ENCODE peak calls at places on chromosome 17, in five cellular contexts. One of them, this sample, is unnamed. For H3K4me1 and H3K9me3, the result is how much of the 10 kb centered on the place peaks cover.

GRCh38 chr17:37701424-37702020 is 43.3 kb downstream of the HNF1B start:
- DNase-seq in CD8-positive, alpha-beta memory T cell: peak
- DNase-seq in ascending aorta: no peak
- DNase-seq in CD4-positive, alpha-beta memory T cell: peak
- DNase-seq in tibial nerve: no peak
- DNase-seq in this sample: no peak

GRCh38 chr17:27578718-27579085 is 52.3 kb upstream of the LGALS9 start:
- DNase-seq in CD8-positive, alpha-beta memory T cell: no peak
- DNase-seq in ascending aorta: no peak
- DNase-seq in CD4-positive, alpha-beta memory T cell: no peak
- DNase-seq in tibial nerve: no peak
- DNase-seq in this sample: no peak

GRCh38 chr17:2179615-2180295 is 123.8 kb downstream of the SMG6 start:
- DNase-seq in CD8-positive, alpha-beta memory T cell: no peak
- DNase-seq in ascending aorta: peak
- DNase-seq in CD4-positive, alpha-beta memory T cell: no peak
- DNase-seq in tibial nerve: peak
- DNase-seq in this sample: no peak

GRCh38 chr17:6910987-6911603 is 79.6 kb upstream of the TEKT1 start:
- DNase-seq in CD8-positive, alpha-beta memory T cell: peak
- DNase-seq in ascending aorta: no peak
- DNase-seq in CD4-positive, alpha-beta memory T cell: peak
- DNase-seq in tibial nerve: no peak
- DNase-seq in this sample: no peak

GRCh38 chr17:76687278-76688164 is 23.2 kb downstream of the MXRA7 start:
- DNase-seq in CD8-positive, alpha-beta memory T cell: no peak
- DNase-seq in ascending aorta: peak
- DNase-seq in CD4-positive, alpha-beta memory T cell: no peak
- DNase-seq in tibial nerve: peak
- DNase-seq in this sample: no peak

GRCh38 chr17:40518401-40519088 is 17.1 kb upstream of the TNS4 start:
- DNase-seq in CD8-positive, alpha-beta memory T cell: no peak
- DNase-seq in ascending aorta: peak
- DNase-seq in CD4-positive, alpha-beta memory T cell: no peak
- DNase-seq in tibial nerve: no peak
- DNase-seq in this sample: no peak

GRCh38 chr17:80786470-80786869 is 205.2 kb upstream of the CHMP6 start:
- DNase-seq in CD8-positive, alpha-beta memory T cell: no peak
- DNase-seq in ascending aorta: peak
- DNase-seq in CD4-positive, alpha-beta memory T cell: no peak
- DNase-seq in tibial nerve: no peak
- DNase-seq in this sample: no peak

GRCh38 chr17:81879121-81879520 is 8.0 kb upstream of the ARHGDIA start:
- DNase-seq in CD8-positive, alpha-beta memory T cell: no peak
- DNase-seq in ascending aorta: no peak
- DNase-seq in CD4-positive, alpha-beta memory T cell: no peak
- DNase-seq in tibial nerve: no peak
- DNase-seq in this sample: no peak

GRCh38 chr17:52606098-52606497 is 447.6 kb upstream of the CA10 start:
- DNase-seq in CD8-positive, alpha-beta memory T cell: no peak
- DNase-seq in ascending aorta: no peak
- DNase-seq in CD4-positive, alpha-beta memory T cell: no peak
- DNase-seq in tibial nerve: no peak
- DNase-seq in this sample: no peak

GRCh38 chr17:41171881-41172280 is 3.9 kb upstream of the KRTAP4-3 start:
- DNase-seq in CD8-positive, alpha-beta memory T cell: no peak
- DNase-seq in ascending aorta: no peak
- DNase-seq in CD4-positive, alpha-beta memory T cell: no peak
- DNase-seq in tibial nerve: no peak
- DNase-seq in this sample: no peak

GRCh38 chr17:835263-835662 is 53.1 kb downstream of the MRM3 start:
- DNase-seq in CD8-positive, alpha-beta memory T cell: no peak
- DNase-seq in ascending aorta: no peak
- DNase-seq in CD4-positive, alpha-beta memory T cell: no peak
- DNase-seq in tibial nerve: no peak
- DNase-seq in this sample: no peak

GRCh38 chr17:51423421-51424160 is 163.2 kb downstream of the UTP18 start:
- DNase-seq in CD8-positive, alpha-beta memory T cell: no peak
- DNase-seq in ascending aorta: no peak
- DNase-seq in CD4-positive, alpha-beta memory T cell: no peak
- DNase-seq in tibial nerve: no peak
- DNase-seq in this sample: peak

GRCh38 chr17:41773190-41773588 is 13.3 kb downstream of the JUP start:
- DNase-seq in CD8-positive, alpha-beta memory T cell: no peak
- DNase-seq in ascending aorta: peak
- DNase-seq in CD4-positive, alpha-beta memory T cell: no peak
- DNase-seq in tibial nerve: no peak
- DNase-seq in this sample: no peak

GRCh38 chr17:79947351-79948031 is 88.2 kb downstream of the TBC1D16 start:
- DNase-seq in CD8-positive, alpha-beta memory T cell: no peak
- DNase-seq in ascending aorta: peak
- DNase-seq in CD4-positive, alpha-beta memory T cell: no peak
- DNase-seq in tibial nerve: no peak
- DNase-seq in this sample: no peak

GRCh38 chr17:51585514-51586104 is 325.3 kb downstream of the UTP18 start:
- DNase-seq in CD8-positive, alpha-beta memory T cell: no peak
- DNase-seq in ascending aorta: no peak
- DNase-seq in CD4-positive, alpha-beta memory T cell: no peak
- DNase-seq in tibial nerve: no peak
- DNase-seq in this sample: no peak

GRCh38 chr17:17740627-17741237 is 59.5 kb downstream of the RAI1 start:
- DNase-seq in CD8-positive, alpha-beta memory T cell: no peak
- DNase-seq in ascending aorta: no peak
- DNase-seq in CD4-positive, alpha-beta memory T cell: peak
- DNase-seq in tibial nerve: no peak
- DNase-seq in this sample: no peak

GRCh38 chr17:17739388-17740066 is 58.3 kb downstream of the RAI1 start:
- DNase-seq in CD8-positive, alpha-beta memory T cell: no peak
- DNase-seq in ascending aorta: no peak
- DNase-seq in CD4-positive, alpha-beta memory T cell: no peak
- DNase-seq in tibial nerve: no peak
- DNase-seq in this sample: no peak

GRCh38 chr17:17738901-17739300 is 57.6 kb downstream of the RAI1 start:
- DNase-seq in CD8-positive, alpha-beta memory T cell: no peak
- DNase-seq in ascending aorta: no peak
- DNase-seq in CD4-positive, alpha-beta memory T cell: no peak
- DNase-seq in tibial nerve: no peak
- DNase-seq in this sample: no peak

GRCh38 chr17:17736205-17737183 is 55.2 kb downstream of the RAI1 start:
- DNase-seq in CD8-positive, alpha-beta memory T cell: no peak
- DNase-seq in ascending aorta: no peak
- DNase-seq in CD4-positive, alpha-beta memory T cell: no peak
- DNase-seq in tibial nerve: no peak
- DNase-seq in this sample: no peak

DNA sequence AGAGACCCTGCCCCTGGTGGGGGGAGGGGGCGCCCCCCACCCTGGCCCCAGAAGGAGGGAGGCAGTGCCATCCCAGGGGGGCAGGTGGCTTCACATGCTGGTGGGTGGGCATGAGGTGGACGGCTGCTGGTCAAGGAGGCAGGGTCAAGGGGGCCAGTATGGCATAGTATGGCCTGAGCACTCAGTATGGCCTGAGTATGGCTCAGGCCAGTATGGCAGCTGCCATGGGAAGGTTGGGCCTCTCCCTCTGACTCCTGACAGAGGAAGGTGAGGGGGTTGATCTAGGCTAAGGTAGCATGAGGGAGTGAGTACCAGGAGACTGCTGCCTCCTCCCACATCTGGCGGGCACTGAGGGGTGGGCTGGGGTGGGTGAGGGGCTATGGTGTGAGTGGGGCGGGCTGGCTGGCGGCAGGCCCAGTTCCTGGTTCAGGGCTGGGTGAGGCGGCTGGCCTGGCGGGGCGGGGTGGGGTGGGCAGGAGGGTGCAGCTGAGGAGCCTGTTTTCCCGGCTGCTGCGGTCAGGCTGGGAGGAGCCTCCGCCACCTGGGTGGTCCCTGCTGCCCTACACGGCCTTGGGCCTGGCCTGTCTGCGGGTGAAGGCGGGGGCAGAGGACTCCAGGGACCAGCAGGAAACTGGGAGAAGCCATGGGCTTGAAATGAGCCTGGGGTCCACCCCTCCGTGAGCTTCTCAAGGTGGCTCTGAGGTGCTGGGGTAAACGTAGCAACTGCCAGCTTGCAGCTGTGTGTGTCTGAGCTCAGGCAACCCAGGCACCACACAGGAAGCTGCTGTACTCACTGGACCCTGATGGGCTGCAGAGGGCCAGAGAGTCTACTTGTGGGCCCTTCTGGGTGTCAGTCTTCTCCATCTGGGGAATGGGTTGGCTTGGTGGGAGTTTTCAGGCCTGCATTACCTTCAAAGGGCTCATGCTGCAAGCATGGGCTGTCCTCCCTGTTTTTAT is 57.0 kb downstream of the RAI1 start:
- DNase-seq in CD8-positive, alpha-beta memory T cell: no peak
- DNase-seq in ascending aorta: no peak
- DNase-seq in CD4-positive, alpha-beta memory T cell: no peak
- DNase-seq in tibial nerve: no peak
- DNase-seq in this sample: no peak
- H3K4me1 ChIP-seq in CD8-positive, alpha-beta memory T cell: under half
- H3K4me1 ChIP-seq in ascending aorta: under half
- H3K4me1 ChIP-seq in CD4-positive, alpha-beta memory T cell: under half
- H3K4me1 ChIP-seq in tibial nerve: half or more
- H3K4me1 ChIP-seq in this sample: half or more

GRCh38 chr17:22470411-22471175 is 778.3 kb downstream of the KCNJ18 start:
- DNase-seq in CD8-positive, alpha-beta memory T cell: no peak
- DNase-seq in ascending aorta: no peak
- DNase-seq in CD4-positive, alpha-beta memory T cell: no peak
- DNase-seq in tibial nerve: no peak
- DNase-seq in this sample: peak
- H3K9me3 ChIP-seq in CD8-positive, alpha-beta memory T cell: under half
- H3K9me3 ChIP-seq in ascending aorta: under half
- H3K9me3 ChIP-seq in CD4-positive, alpha-beta memory T cell: under half
- H3K9me3 ChIP-seq in tibial nerve: under half
- H3K9me3 ChIP-seq in this sample: under half

DNA sequence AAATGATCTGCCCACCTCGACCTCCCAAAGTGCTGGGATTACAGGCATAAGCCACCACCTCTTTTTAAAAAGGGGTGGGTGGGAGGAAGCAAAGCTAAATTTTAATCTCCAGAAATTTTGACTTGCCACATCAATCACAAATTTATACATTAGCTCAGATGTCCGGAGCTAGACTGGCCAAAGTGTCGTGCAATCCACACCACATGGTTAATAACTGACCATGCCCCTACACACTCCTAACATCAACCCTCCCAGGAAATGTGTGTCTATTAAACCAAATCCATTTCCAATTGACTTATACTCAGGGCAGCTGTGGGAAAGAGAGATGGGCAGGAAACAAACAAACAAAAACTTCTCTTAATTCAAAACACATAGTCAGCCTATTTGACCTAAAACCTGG is 29.9 kb downstream of the SMURF2 start:
- DNase-seq in CD8-positive, alpha-beta memory T cell: no peak
- DNase-seq in ascending aorta: no peak
- DNase-seq in CD4-positive, alpha-beta memory T cell: no peak
- DNase-seq in tibial nerve: no peak
- DNase-seq in this sample: no peak
- H3K4me1 ChIP-seq in CD8-positive, alpha-beta memory T cell: half or more
- H3K4me1 ChIP-seq in ascending aorta: under half
- H3K4me1 ChIP-seq in CD4-positive, alpha-beta memory T cell: half or more
- H3K4me1 ChIP-seq in tibial nerve: under half
- H3K4me1 ChIP-seq in this sample: half or more

DNA sequence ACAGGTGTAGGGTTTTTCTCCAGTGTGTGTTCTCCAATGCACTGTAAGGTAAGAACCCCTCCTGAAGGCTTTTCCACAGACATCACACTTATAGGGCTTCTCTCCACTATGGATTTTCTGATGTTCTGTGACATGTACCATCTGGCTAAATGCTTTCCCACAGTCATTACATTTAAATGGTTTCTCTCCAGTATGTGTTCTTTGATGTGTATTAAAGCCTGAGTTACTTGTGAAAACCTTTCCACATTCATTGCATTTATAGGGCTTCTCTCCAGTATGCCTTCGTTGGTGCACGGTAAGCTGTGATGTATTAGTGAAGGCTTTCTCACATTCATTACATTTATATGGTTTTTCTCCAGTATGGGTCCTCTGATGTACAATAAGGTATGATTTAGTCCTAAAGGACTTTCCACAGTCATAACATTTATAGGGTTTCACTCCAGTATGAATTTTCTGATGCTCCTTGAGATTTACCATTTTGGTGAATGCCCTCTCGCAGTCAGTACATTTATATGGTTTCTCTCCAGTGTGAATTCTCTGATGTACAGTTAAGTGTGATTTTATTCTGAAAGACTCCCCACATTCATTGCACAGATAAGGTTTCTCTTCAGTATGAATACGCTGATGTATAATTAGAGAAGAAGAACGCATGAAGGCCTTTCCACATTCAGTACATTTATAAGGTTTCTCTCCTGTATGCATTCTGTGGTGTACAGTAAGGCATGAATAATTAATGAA is 30.9 kb downstream of the ZNF624 start:
- DNase-seq in CD8-positive, alpha-beta memory T cell: no peak
- DNase-seq in ascending aorta: no peak
- DNase-seq in CD4-positive, alpha-beta memory T cell: no peak
- DNase-seq in tibial nerve: no peak
- DNase-seq in this sample: no peak
- H3K9me3 ChIP-seq in CD8-positive, alpha-beta memory T cell: under half
- H3K9me3 ChIP-seq in ascending aorta: under half
- H3K9me3 ChIP-seq in CD4-positive, alpha-beta memory T cell: under half
- H3K9me3 ChIP-seq in tibial nerve: half or more
- H3K9me3 ChIP-seq in this sample: under half

GRCh38 chr17:4522661-4523060 is 24.0 kb downstream of the SPNS2 start:
- DNase-seq in CD8-positive, alpha-beta memory T cell: no peak
- DNase-seq in ascending aorta: no peak
- DNase-seq in CD4-positive, alpha-beta memory T cell: no peak
- DNase-seq in tibial nerve: no peak
- DNase-seq in this sample: no peak
- H3K4me1 ChIP-seq in CD8-positive, alpha-beta memory T cell: under half
- H3K4me1 ChIP-seq in ascending aorta: under half
- H3K4me1 ChIP-seq in CD4-positive, alpha-beta memory T cell: under half
- H3K4me1 ChIP-seq in tibial nerve: under half
- H3K4me1 ChIP-seq in this sample: under half

This sample was measured in vagina.